ENCODE peak calls at places on chromosomes 11 and 22, in four cellular contexts. J is sciatic nerve; V is stimulated activated CD4-positive, alpha-beta T cell treated with anti-CD3 and anti-CD28 coated beads, Interleukin-2, amount 100 ng/mL, for 48 hours; Y is stimulated activated CD8-positive, alpha-beta memory T cell treated with anti-CD3 and anti-CD28 coated beads, Interleukin-12 subunit alpha, Interleukin-12 subunit beta, amount 100 ng/mL, for 4 hours. Z is an unnamed sample.

GRCh38 chr11:128157423-128158298 is 429.7 kb downstream of the ETS1 start:
- DNase-seq in Y (no peak), J (no peak), V (peak), Z (peak)

GRCh38 chr11:8756201-8756600 is 73.6 kb downstream of the RPL27A start:
- DNase-seq in V (no peak), J (no peak), Y (no peak), Z (peak)

GRCh38 chr22:19359554-19360299 is 68.2 kb upstream of the CLTCL1 start:
- DNase-seq in Y (no peak), V (no peak), J (no peak), Z (no peak)

GRCh38 chr22:17217179-17217578 is 2.1 kb downstream of the ADA2 start:
- DNase-seq in V (no peak), J (no peak), Y (no peak), Z (no peak)

GRCh38 chr22:45207981-45208664 is 32.6 kb downstream of the KIAA0930 start:
- DNase-seq in Y (no peak), V (no peak), J (peak), Z (peak)

GRCh38 chr22:36422287-36423014 is 34.7 kb upstream of the MYH9 start:
- DNase-seq in J (no peak), Y (no peak), V (no peak), Z (no peak)

GRCh38 chr11:103737791-103738190 is 298.6 kb upstream of the DDI1 start:
- DNase-seq in Y (no peak), V (no peak), J (no peak), Z (peak)

GRCh38 chr11:26522912-26523610 is 49.0 kb downstream of the MUC15 start:
- DNase-seq in V (no peak), J (no peak), Y (no peak), Z (peak)

GRCh38 chr11:73538381-73538872 is 59.5 kb downstream of the FAM168A start:
- DNase-seq in V (no peak), Y (no peak), J (no peak), Z (no peak)

GRCh38 chr22:35314161-35314942 is 14.7 kb downstream of the TOM1 start:
- DNase-seq in J (no peak), V (no peak), Y (no peak), Z (no peak)

GRCh38 chr22:40271440-40271839 is 74.9 kb upstream of the ADSL start:
- DNase-seq in Y (no peak), V (no peak), J (no peak), Z (no peak)

GRCh38 chr22:23121026-23121823 is 20.6 kb downstream of the RSPH14 start:
- DNase-seq in V (no peak), J (no peak), Y (no peak), Z (no peak)

GRCh38 chr11:123640677-123641494 is 13.5 kb downstream of the SCN3B start:
- DNase-seq in J (no peak), V (peak), Y (peak), Z (peak)

GRCh38 chr11:3659595-3660515 is 11.3 kb downstream of the CHRNA10 start:
- DNase-seq in Y (no peak), V (no peak), J (no peak), Z (no peak)

GRCh38 chr22:30262112-30262511 is 4.5 kb downstream of the OSM start:
- DNase-seq in Y (no peak), V (no peak), J (no peak), Z (no peak)

GRCh38 chr11:26847459-26847858 is 125.6 kb upstream of the SLC5A12 start:
- DNase-seq in Y (no peak), V (no peak), J (no peak), Z (peak)

GRCh38 chr11:130945945-130946344 is 29.7 kb upstream of the SNX19 start:
- DNase-seq in V (no peak), J (peak), Y (no peak), Z (peak)

GRCh38 chr22:25554321-25555088 is 10.0 kb upstream of the GRK3 start:
- DNase-seq in V (no peak), Y (no peak), J (no peak), Z (no peak)

GRCh38 chr11:12201016-12201985 is 90.9 kb downstream of the MICAL2 start:
- DNase-seq in J (no peak), Y (no peak), V (no peak), Z (peak)

GRCh38 chr11:105609832-105610781 is at the start of gene GRIA4:
- DNase-seq in J (peak), V (no peak), Y (no peak), Z (peak)

GRCh38 chr11:12312132-12312531 is 65.2 kb upstream of the PARVA start:
- DNase-seq in J (no peak), V (no peak), Y (no peak), Z (no peak)

GRCh38 chr11:2699185-2699530 is 636 bp downstream of the KCNQ1OT1 start:
- DNase-seq in V (no peak), Y (no peak), J (peak), Z (peak)

GRCh38 chr22:42962295-42963230 is 52.4 kb downstream of the PACSIN2 start:
- DNase-seq in Y (no peak), J (no peak), V (no peak), Z (no peak)

GRCh38 chr22:33903012-33903411 is 17.3 kb downstream of the LARGE1 start:
- DNase-seq in J (no peak), V (no peak), Y (no peak), Z (no peak)

GRCh38 chr22:49191506-49191980 is 636.1 kb downstream of the BRD1 start:
- DNase-seq in J (no peak), V (no peak), Y (no peak), Z (no peak)

GRCh38 chr11:67022961-67023956 is at the start of gene SYT12:
- DNase-seq in V (no peak), Y (no peak), J (no peak), Z (peak)

GRCh38 chr22:40215266-40215665 is 37.5 kb downstream of the TNRC6B start:
- DNase-seq in V (no peak), J (no peak), Y (no peak), Z (no peak)

GRCh38 chr22:45934659-45935341 is 42.2 kb downstream of the WNT7B start:
- DNase-seq in J (no peak), V (no peak), Y (no peak), Z (peak)

GRCh38 chr11:113477321-113477720 is 2.1 kb upstream of the DRD2 start:
- DNase-seq in Y (no peak), V (no peak), J (no peak), Z (no peak)

GRCh38 chr11:132318421-132319157 is 948.2 kb downstream of the NTM start:
- DNase-seq in V (no peak), J (no peak), Y (no peak), Z (peak)

GRCh38 chr11:1628506-1629325 is 859 bp upstream of the KRTAP5-5 start:
- DNase-seq in J (peak), V (peak), Y (peak), Z (peak)

GRCh38 chr22:48779211-48779643 is 1048.4 kb downstream of the BRD1 start:
- DNase-seq in J (no peak), V (no peak), Y (no peak), Z (no peak)

GRCh38 chr11:88594274-88594950 is 256.9 kb upstream of the CTSC start:
- DNase-seq in V (no peak), Y (no peak), J (no peak), Z (no peak)

GRCh38 chr11:43393765-43394355 is 35.1 kb downstream of the TTC17 start:
- DNase-seq in V (no peak), Y (no peak), J (peak), Z (peak)

GRCh38 chr11:116312560-116313340 is 460.0 kb downstream of the BUD13 start:
- DNase-seq in Y (no peak), J (peak), V (no peak), Z (peak)

GRCh38 chr22:35089139-35089538 is 23.2 kb downstream of the ISX start:
- DNase-seq in J (no peak), V (no peak), Y (no peak), Z (no peak)

GRCh38 chr11:13105237-13105844 is 96.2 kb downstream of the RASSF10 start:
- DNase-seq in Y (no peak), V (no peak), J (no peak), Z (no peak)

GRCh38 chr11:105923252-105923651 is 98.8 kb downstream of the MSANTD4 start:
- DNase-seq in Y (no peak), J (no peak), V (no peak), Z (peak)

GRCh38 chr11:12690663-12691062 is 16.4 kb downstream of the TEAD1 start:
- DNase-seq in V (no peak), Y (no peak), J (no peak), Z (no peak)

GRCh38 chr11:91163619-91164451 is 941.0 kb upstream of the CHORDC1 start:
- DNase-seq in J (no peak), V (no peak), Y (no peak), Z (peak)

Z was measured in iris pigment epithelial cell.